ENCODE peak calls at places on chromosomes 11 and 22, in seven cellular contexts. K, G, B, X, V, C and H are unnamed samples.

GRCh38 chr11:129292768-129293167 is 82.9 kb upstream of the BARX2 start:
- DNase-seq in K (peak; percentile 29), G (no peak), B (no peak), X (no peak), V (no peak), C (no peak), H (no peak)

GRCh38 chr11:36101466-36101865 is 157.6 kb downstream of the LDLRAD3 start:
- DNase-seq in K (no peak), G (no peak), B (no peak), X (no peak), V (no peak), C (no peak), H (no peak)

GRCh38 chr11:13868710-13869403 is 93.7 kb upstream of the SPON1 start:
- DNase-seq in K (no peak), G (no peak), B (no peak), X (no peak), V (no peak), C (no peak), H (no peak)

GRCh38 chr22:23381661-23382427 is 198.2 kb downstream of the IGLL1 start:
- DNase-seq in K (no peak), G (no peak), B (no peak), X (no peak), V (no peak), C (no peak), H (no peak)

GRCh38 chr11:44426958-44427357 is 117.0 kb upstream of the ALX4 start:
- DNase-seq in K (no peak), G (no peak), B (no peak), X (no peak), V (no peak), C (no peak), H (no peak)

GRCh38 chr11:23540101-23540561 is 679.9 kb upstream of the CCDC179 start:
- DNase-seq in K (peak; percentile 63), G (no peak), B (peak; percentile 54), X (peak; percentile 86), V (no peak), C (peak; percentile 63), H (peak; percentile 45)

GRCh38 chr11:64181506-64182411 is 4.2 kb upstream of the STIP1 start:
- DNase-seq in K (peak; percentile 96), G (peak; percentile 88), B (no peak), X (peak; percentile 86), V (peak; percentile 93), C (peak; percentile 87), H (peak; percentile 94)

GRCh38 chr22:49991907-49992533 is 20.5 kb downstream of the IL17REL start:
- DNase-seq in K (no peak), G (no peak), B (no peak), X (no peak), V (peak; percentile 29), C (no peak), H (no peak)

GRCh38 chr11:126121316-126121715 is 58.6 kb upstream of the CDON start:
- DNase-seq in K (peak; percentile 80), G (no peak), B (no peak), X (no peak), V (no peak), C (no peak), H (no peak)

GRCh38 chr11:106625566-106625965 is 392.7 kb downstream of the GUCY1A2 start:
- DNase-seq in K (no peak), G (no peak), B (no peak), X (no peak), V (no peak), C (peak; percentile 16), H (no peak)

GRCh38 chr11:66629356-66629755 is 9.1 kb upstream of the RBM4 start:
- DNase-seq in K (no peak), G (no peak), B (no peak), X (no peak), V (no peak), C (no peak), H (no peak)

GRCh38 chr11:35304393-35304790 is 115.0 kb downstream of the SLC1A2 start:
- DNase-seq in K (no peak), G (no peak), B (no peak), X (no peak), V (no peak), C (peak; percentile 68), H (no peak)

GRCh38 chr22:19868773-19869471 is 14.2 kb upstream of the GNB1L start:
- DNase-seq in K (peak; percentile 35), G (peak; percentile 51), B (no peak), X (no peak), V (peak; percentile 48), C (no peak), H (peak; percentile 8)

GRCh38 chr11:78922886-78923625 is 348.4 kb upstream of the NARS2 start:
- DNase-seq in K (no peak), G (no peak), B (no peak), X (no peak), V (no peak), C (no peak), H (no peak)

GRCh38 chr11:78379039-78379670 is 38.5 kb downstream of the GAB2 start:
- DNase-seq in K (peak; percentile 30), G (no peak), B (no peak), X (peak; percentile 54), V (no peak), C (no peak), H (no peak)

DNA sequence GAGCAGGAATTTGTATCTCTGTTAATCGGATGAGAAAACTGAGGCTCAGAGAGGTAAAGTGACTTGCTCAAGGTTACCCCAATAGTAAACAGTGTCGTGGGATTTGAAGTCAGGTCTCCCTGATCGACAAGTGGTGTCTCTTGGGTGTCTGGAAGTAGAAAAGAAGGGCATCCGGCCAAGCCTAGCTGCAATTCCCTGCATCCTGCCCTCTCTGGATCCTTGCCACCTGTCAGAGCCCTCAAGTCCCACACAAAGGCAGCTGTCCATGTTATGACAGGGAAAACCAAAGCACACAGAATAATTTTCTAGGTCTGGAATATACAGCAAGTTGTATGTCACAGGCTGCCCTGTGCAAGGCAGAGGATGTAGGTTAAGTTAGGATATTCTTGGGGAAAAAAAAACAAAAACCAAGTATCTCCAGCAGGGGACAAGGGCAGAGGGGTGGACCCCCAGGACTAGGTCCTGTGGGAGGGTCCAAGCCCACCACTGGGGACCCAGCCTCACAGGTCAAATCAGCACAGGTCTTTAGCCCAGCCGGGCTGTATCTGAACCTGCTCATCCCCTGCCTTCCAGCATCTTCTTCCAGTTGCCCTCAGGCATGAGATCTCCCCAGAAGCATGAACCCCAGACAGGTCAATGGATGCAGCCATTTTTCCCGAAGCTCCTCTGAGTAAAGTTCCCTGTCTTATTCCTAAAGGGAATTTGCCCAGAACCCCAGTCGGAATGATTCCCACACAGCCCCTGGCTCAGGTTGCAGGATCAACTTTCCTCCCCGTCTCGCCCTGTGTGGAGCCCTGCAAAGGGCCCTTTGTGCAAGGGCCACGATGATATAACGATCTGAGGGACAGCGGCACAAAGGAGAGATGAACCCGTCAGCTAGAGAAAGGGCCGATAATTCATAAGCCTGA is 15.1 kb downstream of the USH1C start:
- DNase-seq in K (no peak), G (no peak), B (no peak), X (no peak), V (no peak), C (no peak), H (no peak)
- H3K27me3 ChIP-seq in K (no peaks in the 10 kb centered on the region), G (no peaks in the 10 kb centered on the region), B (no peaks in the 10 kb centered on the region), X (no peaks in the 10 kb centered on the region), V (no peaks in the 10 kb centered on the region), C (peaks cover 19% of the 10 kb centered on the region), H (no peaks in the 10 kb centered on the region)

GRCh38 chr11:3006505-3007260 is 14.6 kb upstream of the NAP1L4 start:
- DNase-seq in K (no peak), G (no peak), B (no peak), X (no peak), V (peak; percentile 89), C (no peak), H (no peak)

GRCh38 chr11:3009481-3009880 is 17.4 kb upstream of the NAP1L4 start:
- DNase-seq in K (no peak), G (no peak), B (no peak), X (no peak), V (peak; percentile 41), C (no peak), H (no peak)

GRCh38 chr11:3008746-3009336 is 16.7 kb upstream of the NAP1L4 start:
- DNase-seq in K (no peak), G (no peak), B (no peak), X (no peak), V (peak; percentile 55), C (no peak), H (no peak)

GRCh38 chr11:3010004-3010403 is 17.9 kb upstream of the NAP1L4 start:
- DNase-seq in K (no peak), G (no peak), B (no peak), X (no peak), V (no peak), C (no peak), H (no peak)

DNA sequence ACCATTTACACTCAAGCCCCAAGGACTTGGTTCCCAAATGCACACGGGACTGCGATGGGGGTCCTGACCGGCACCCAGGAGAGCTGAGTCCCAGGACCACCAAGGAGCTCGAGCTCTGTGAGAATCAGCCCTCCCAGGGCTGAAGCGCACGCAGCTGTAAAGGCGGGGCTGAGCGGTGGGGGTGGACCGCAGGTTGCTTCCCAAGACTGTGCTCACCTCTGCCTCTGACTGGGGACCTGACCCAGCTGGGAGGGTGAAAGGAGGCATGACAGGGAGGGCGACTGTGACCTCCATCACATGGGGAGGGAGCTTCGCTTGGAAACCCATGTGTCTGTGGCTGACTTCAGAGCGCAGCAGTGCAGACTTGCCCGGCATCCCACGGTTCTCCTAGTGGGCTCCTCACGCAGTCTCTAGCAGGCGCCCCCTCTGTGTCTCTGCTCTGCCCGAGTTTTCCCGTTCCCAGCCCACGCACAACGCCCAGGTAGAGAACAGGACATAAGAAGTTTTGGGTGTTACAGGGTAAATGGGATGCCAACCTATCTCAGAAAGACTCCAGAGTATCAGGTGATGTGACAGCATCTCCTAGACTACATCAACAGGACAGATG is 15.4 kb upstream of the NAP1L4 start:
- DNase-seq in K (no peak), G (no peak), B (no peak), X (no peak), V (peak; percentile 61), C (no peak), H (no peak)
- H3K4me3 ChIP-seq in K (no peak overlapping the region), G (no peak overlapping the region), B (no peak overlapping the region), X (no peak overlapping the region), V (no peak overlapping the region), C (no peak overlapping the region), H (no peak overlapping the region)

GRCh38 chr11:71188886-71189767 is 63.2 kb downstream of the SHANK2 start:
- DNase-seq in K (no peak), G (no peak), B (no peak), X (no peak), V (peak; percentile 48), C (no peak), H (no peak)

GRCh38 chr11:71192629-71193028 is 59.7 kb downstream of the SHANK2 start:
- DNase-seq in K (peak; percentile 33), G (no peak), B (no peak), X (no peak), V (no peak), C (no peak), H (no peak)

GRCh38 chr11:71191201-71191600 is 61.2 kb downstream of the SHANK2 start:
- DNase-seq in K (no peak), G (no peak), B (no peak), X (no peak), V (peak; percentile 35), C (no peak), H (no peak)

GRCh38 chr11:71189768-71190315 is 62.5 kb downstream of the SHANK2 start:
- DNase-seq in K (no peak), G (no peak), B (no peak), X (no peak), V (peak; percentile 58), C (no peak), H (no peak)

GRCh38 chr11:71190551-71190950 is 61.8 kb downstream of the SHANK2 start:
- DNase-seq in K (no peak), G (no peak), B (no peak), X (no peak), V (peak; percentile 34), C (no peak), H (no peak)
- H3K27me3 ChIP-seq in K (no peaks in the 10 kb centered on the region), G (no peaks in the 10 kb centered on the region), B (no peaks in the 10 kb centered on the region), X (no peaks in the 10 kb centered on the region), V (no peaks in the 10 kb centered on the region), C (no peaks in the 10 kb centered on the region), H (no peaks in the 10 kb centered on the region)

GRCh38 chr11:102413497-102413896 is 39.1 kb downstream of the TMEM123 start:
- DNase-seq in K (no peak), G (no peak), B (no peak), X (peak; percentile 45), V (no peak), C (no peak), H (no peak)
- H3K4me3 ChIP-seq in K (no peak overlapping the region), G (no peak overlapping the region), B (no peak overlapping the region), X (no peak overlapping the region), V (no peak overlapping the region), C (no peak overlapping the region), H (no peak overlapping the region)